ENCODE peak calls at places on chromosome 1, in four cellular contexts. L is heart left ventricle; T is body of pancreas; A is naive thymus-derived CD4-positive, alpha-beta T cell. Y is an unnamed sample.

GRCh38 chr1:12650001-12650421 is 6.1 kb downstream of the AADACL4 start:
- DNase-seq in L (no peak), T (no peak), A (no peak), Y (no peak)

GRCh38 chr1:15400627-15401026 is 9.1 kb upstream of the EFHD2 start:
- DNase-seq in L (no peak), T (peak), A (no peak), Y (no peak)

GRCh38 chr1:62247391-62248168 is 52.9 kb downstream of the L1TD1 start:
- DNase-seq in L (no peak), T (no peak), A (no peak), Y (no peak)

GRCh38 chr1:60732977-60733401 is 349.4 kb upstream of the NFIA start:
- DNase-seq in L (no peak), T (peak), A (no peak), Y (no peak)

GRCh38 chr1:50605186-50605875 is 182.1 kb upstream of the DMRTA2 start:
- DNase-seq in L (no peak), T (no peak), A (no peak), Y (peak)

GRCh38 chr1:203797948-203798347 is 2.5 kb downstream of the ZBED6 start:
- DNase-seq in L (peak), T (peak), A (no peak), Y (no peak)

GRCh38 chr1:170213598-170213997 is 67.8 kb downstream of the NTMT2 start:
- DNase-seq in L (peak), T (no peak), A (no peak), Y (no peak)

GRCh38 chr1:110615548-110616130 is 9.5 kb upstream of the KCNA2 start:
- DNase-seq in L (peak), T (peak), A (no peak), Y (peak)

GRCh38 chr1:4328402-4329071 is 325.9 kb upstream of the AJAP1 start:
- DNase-seq in L (no peak), T (no peak), A (no peak), Y (no peak)

GRCh38 chr1:59193443-59194093 is 103.3 kb upstream of the FGGY start:
- DNase-seq in L (no peak), T (no peak), A (no peak), Y (no peak)

GRCh38 chr1:76293831-76294230 is 219.3 kb downstream of the ST6GALNAC3 start:
- DNase-seq in L (no peak), T (no peak), A (no peak), Y (no peak)

GRCh38 chr1:150688786-150689185 is 8.2 kb downstream of the GOLPH3L start:
- DNase-seq in L (no peak), T (no peak), A (no peak), Y (no peak)

GRCh38 chr1:111690306-111690617 is 48.9 kb downstream of the INKA2 start:
- DNase-seq in L (peak), T (peak), A (no peak), Y (no peak)

GRCh38 chr1:218371927-218372672 is 27.0 kb downstream of the TGFB2 start:
- DNase-seq in L (no peak), T (no peak), A (no peak), Y (no peak)
- H3K27ac ChIP-seq in L (peak), T (no peak), A (no peak), Y (no peak)

DNA sequence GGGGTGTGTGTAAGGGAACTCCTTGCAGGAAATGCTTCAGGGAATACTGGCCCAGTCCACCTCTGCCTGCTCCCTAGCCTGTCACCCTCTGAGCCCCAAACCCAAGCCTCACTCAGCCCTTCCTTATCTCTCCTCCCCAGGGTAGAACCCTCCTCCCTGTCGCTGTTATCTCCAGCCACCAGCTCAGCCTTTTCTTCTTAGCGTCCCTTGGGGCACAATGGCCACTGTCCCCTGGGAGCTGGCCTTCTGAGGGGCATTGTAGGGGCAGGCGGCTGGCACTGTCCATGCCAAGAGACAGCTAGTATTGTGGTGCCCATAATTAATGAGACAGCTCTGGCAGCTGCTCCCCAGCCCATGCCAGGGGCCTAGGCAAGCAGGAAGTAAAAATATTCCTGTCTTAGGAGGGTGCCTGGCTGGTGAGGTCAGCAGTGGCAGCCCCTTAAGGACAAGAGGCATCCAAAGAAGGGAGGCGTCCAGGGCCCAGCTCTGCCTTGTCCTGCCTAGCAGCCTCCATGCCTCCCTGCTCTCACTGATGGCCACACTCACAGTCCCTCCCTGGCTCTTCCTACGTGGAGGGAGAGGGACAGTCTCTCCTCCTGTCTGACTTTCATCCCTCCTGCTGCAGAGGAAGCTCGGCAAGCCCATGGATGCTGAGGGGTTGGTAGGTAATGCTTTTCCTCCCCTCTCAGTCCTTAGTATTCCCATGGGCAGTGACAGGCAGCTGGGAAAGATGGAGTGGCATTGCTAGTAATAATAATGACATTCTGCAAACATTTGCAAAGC is 37.5 kb downstream of the KCNQ4 start:
- DNase-seq in L (no peak), T (peak), A (no peak), Y (no peak)
- H3K27ac ChIP-seq in L (no peak), T (no peak), A (peak), Y (no peak)

GRCh38 chr1:164561007-164561406 is 2.0 kb downstream of the PBX1 start:
- DNase-seq in L (no peak), T (no peak), A (no peak), Y (no peak)

GRCh38 chr1:164562947-164563346 is 4.0 kb downstream of the PBX1 start:
- DNase-seq in L (no peak), T (no peak), A (no peak), Y (no peak)

GRCh38 chr1:164561461-164561860 is 2.5 kb downstream of the PBX1 start:
- DNase-seq in L (no peak), T (no peak), A (no peak), Y (no peak)

GRCh38 chr1:164563821-164564251 is 4.9 kb downstream of the PBX1 start:
- DNase-seq in L (no peak), T (no peak), A (no peak), Y (no peak)

DNA sequence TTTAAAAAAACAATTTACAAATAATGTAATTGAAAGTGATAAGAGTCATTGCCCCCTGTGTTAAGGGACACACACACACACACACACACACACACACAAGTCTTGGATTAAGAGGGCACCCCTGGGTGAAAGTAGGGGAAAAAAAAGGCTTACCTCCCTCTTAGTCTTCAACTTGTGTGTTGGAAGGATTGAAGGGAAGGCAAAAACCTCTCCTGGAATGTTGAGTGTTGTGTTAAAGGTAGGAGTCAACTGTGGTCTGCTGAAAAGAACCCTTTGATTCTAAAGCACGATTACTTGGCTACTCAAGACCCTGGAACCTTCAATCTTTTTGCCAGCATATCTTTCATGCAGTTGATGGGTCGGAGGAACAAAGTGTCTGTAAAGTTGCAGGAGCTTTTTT is 6.4 kb downstream of the PBX1 start:
- DNase-seq in L (no peak), T (no peak), A (no peak), Y (no peak)
- H3K27ac ChIP-seq in L (peak), T (no peak), A (no peak), Y (no peak)

GRCh38 chr1:155135416-155136197 is at the start of gene SLC50A1:
- DNase-seq in L (peak), T (peak), A (peak), Y (peak)

GRCh38 chr1:155137129-155137528 is 1.5 kb downstream of the SLC50A1 start:
- DNase-seq in L (no peak), T (no peak), A (no peak), Y (no peak)

GRCh38 chr1:155139895-155140629 is at the start of gene DPM3:
- DNase-seq in L (peak), T (peak), A (peak), Y (peak)

GRCh38 chr1:155136728-155137127 is 1.1 kb downstream of the SLC50A1 start:
- DNase-seq in L (no peak), T (peak), A (no peak), Y (peak)

GRCh38 chr1:155137550-155137949 is 1.9 kb downstream of the SLC50A1 start:
- DNase-seq in L (no peak), T (no peak), A (no peak), Y (no peak)
- H3K27ac ChIP-seq in L (no peak), T (no peak), A (peak), Y (peak)

GRCh38 chr1:176996455-176997090 is 167.9 kb downstream of the ASTN1 start:
- DNase-seq in L (no peak), T (no peak), A (no peak), Y (no peak)
- H3K27ac ChIP-seq in L (no peak), T (no peak), A (no peak), Y (no peak)

Y was measured in CD4-positive, CD25-positive, alpha-beta regulatory T cell.